ENCODE peak calls at places on chromosomes 6 and 20, in ten cellular contexts. Q is CD8-positive, alpha-beta memory T cell; Y is mammary epithelial cell; Z is cardiac muscle cell; V is heart right ventricle; E is A673; I is tibial nerve; B is esophagus squamous epithelium; S is ascending aorta; G is mesenchymal stem cell. D is an unnamed sample. For H3K4me1, the result is how much of the 10 kb centered on the place peaks cover.

GRCh38 chr20:47124235-47124717 is 229.6 kb downstream of the EYA2 start:
- DNase-seq in G (no peak), I (no peak), E (no peak), S (peak), V (no peak), Y (no peak), Z (no peak), B (no peak), Q (no peak), D (no peak)

GRCh38 chr6:118679293-118679692 is 27.9 kb upstream of the CEP85L start:
- DNase-seq in I (no peak), B (no peak), Z (no peak), V (no peak), Y (peak), E (no peak), G (peak), Q (no peak), S (no peak), D (no peak)

GRCh38 chr20:11467436-11467835 is 450.3 kb upstream of the BTBD3 start:
- DNase-seq in V (no peak), Q (no peak), S (no peak), Y (no peak), Z (no peak), G (no peak), E (no peak), B (no peak), I (no peak), D (no peak)

GRCh38 chr20:2986466-2986865 is 57.0 kb upstream of the GNRH2 start:
- DNase-seq in G (peak), Q (no peak), Y (peak), S (no peak), E (peak), V (no peak), Z (no peak), B (no peak), I (no peak), D (no peak)

GRCh38 chr6:42694586-42694985 is 27.8 kb downstream of the PRPH2 start:
- DNase-seq in S (no peak), I (no peak), E (no peak), Z (no peak), Q (no peak), Y (no peak), B (no peak), G (no peak), V (no peak), D (no peak)

GRCh38 chr20:37243937-37244571 is 17.6 kb downstream of the GHRH start:
- DNase-seq in G (no peak), I (no peak), Y (no peak), S (no peak), E (no peak), B (no peak), V (peak), Z (no peak), Q (no peak), D (no peak)

GRCh38 chr6:5094327-5094726 is 9.2 kb downstream of the PPP1R3G start:
- DNase-seq in I (no peak), Q (no peak), Y (peak), S (no peak), V (no peak), G (peak), B (no peak), E (no peak), Z (no peak), D (no peak)

GRCh38 chr6:88626460-88626859 is 337.0 kb downstream of the RNGTT start:
- DNase-seq in I (no peak), Z (no peak), S (no peak), B (no peak), Y (no peak), E (no peak), V (no peak), Q (no peak), G (no peak), D (no peak)

GRCh38 chr6:151160869-151161268 is 78.9 kb upstream of the AKAP12 start:
- DNase-seq in E (no peak), Q (no peak), Y (peak), B (no peak), I (peak), Z (peak), G (no peak), S (no peak), V (no peak), D (no peak)

GRCh38 chr6:152636675-152637421 is at the start of gene SYNE1:
- DNase-seq in Y (no peak), E (peak), Z (peak), I (no peak), V (peak), B (no peak), S (peak), Q (no peak), G (peak), D (no peak)

GRCh38 chr6:100346828-100347227 is 117.9 kb downstream of the SIM1 start:
- DNase-seq in V (no peak), I (no peak), Y (peak), E (no peak), Q (no peak), B (no peak), G (no peak), Z (no peak), S (no peak), D (no peak)

GRCh38 chr6:106381871-106382270 is 21.4 kb downstream of the CRYBG1 start:
- DNase-seq in V (no peak), Q (no peak), E (peak), G (no peak), S (no peak), B (no peak), Y (peak), I (no peak), Z (peak), D (no peak)

GRCh38 chr6:107271208-107271790 is 156.0 kb upstream of the BEND3 start:
- DNase-seq in S (no peak), E (no peak), Y (no peak), Z (peak), G (no peak), B (no peak), V (no peak), I (no peak), Q (no peak), D (no peak)

GRCh38 chr20:18252597-18253451 is 35.5 kb upstream of the ZNF133 start:
- DNase-seq in B (no peak), V (no peak), E (no peak), Y (peak), S (no peak), I (no peak), Q (no peak), Z (no peak), G (no peak), D (no peak)

GRCh38 chr6:160378886-160379285 is 30.7 kb downstream of the SLC22A3 start:
- DNase-seq in Y (no peak), S (no peak), Q (no peak), B (no peak), I (no peak), V (no peak), Z (no peak), E (no peak), G (no peak), D (no peak)

GRCh38 chr20:40532103-40532502 is 156.9 kb downstream of the MAFB start:
- DNase-seq in Z (no peak), B (no peak), V (no peak), S (no peak), G (no peak), Y (peak), E (peak), Q (no peak), I (no peak), D (no peak)

GRCh38 chr20:59835448-59836395 is 97.7 kb downstream of the SYCP2 start:
- DNase-seq in Y (peak), Q (no peak), V (peak), B (no peak), Z (peak), E (peak), I (peak), S (peak), G (no peak), D (no peak)

GRCh38 chr6:76221525-76221924 is 149.1 kb upstream of the IMPG1 start:
- DNase-seq in B (no peak), Z (no peak), S (no peak), I (no peak), Y (no peak), Q (no peak), G (no peak), E (no peak), V (no peak), D (no peak)

GRCh38 chr6:118768904-118769325 is 117.5 kb upstream of the CEP85L start:
- DNase-seq in S (no peak), Z (no peak), V (no peak), B (no peak), G (no peak), E (no peak), I (no peak), Q (peak), Y (peak), D (no peak)

GRCh38 chr6:28725890-28726348 is 197.9 kb downstream of the TRIM27 start:
- DNase-seq in Z (no peak), Q (no peak), V (no peak), E (peak), S (no peak), I (no peak), B (no peak), Y (peak), G (no peak), D (no peak)

GRCh38 chr6:41780623-41781301 is at the start of gene PRICKLE4:
- DNase-seq in Z (peak), B (no peak), G (peak), V (peak), Q (no peak), I (no peak), S (peak), Y (no peak), E (peak), D (no peak)

GRCh38 chr6:73024598-73024997 is 200.7 kb downstream of the KHDC1L start:
- DNase-seq in S (no peak), Y (no peak), Z (no peak), B (no peak), I (no peak), V (no peak), E (no peak), Q (no peak), G (no peak), D (no peak)

GRCh38 chr6:36443951-36444428 is 1.2 kb downstream of the KCTD20 start:
- DNase-seq in S (no peak), Q (peak), B (no peak), G (peak), I (no peak), E (peak), Y (peak), V (no peak), Z (peak), D (no peak)

GRCh38 chr6:21538186-21538798 is 55.3 kb upstream of the SOX4 start:
- DNase-seq in G (peak), E (no peak), Z (no peak), B (no peak), S (no peak), Y (peak), I (no peak), V (no peak), Q (no peak), D (no peak)

GRCh38 chr6:166647896-166648295 is 20.8 kb upstream of the RPS6KA2 start:
- DNase-seq in I (no peak), S (no peak), B (no peak), Z (no peak), Q (no peak), G (no peak), Y (no peak), V (no peak), E (no peak), D (no peak)

GRCh38 chr6:5898102-5898501 is 108.6 kb downstream of the NRN1 start:
- DNase-seq in I (no peak), B (no peak), Y (no peak), V (no peak), G (no peak), E (no peak), Q (no peak), Z (no peak), S (no peak), D (no peak)

GRCh38 chr6:12962529-12962928 is 246.0 kb downstream of the PHACTR1 start:
- DNase-seq in Q (no peak), S (no peak), G (peak), V (no peak), E (peak), Z (no peak), I (no peak), B (no peak), Y (no peak), D (no peak)

GRCh38 chr6:78308025-78308424 is 559.3 kb upstream of the IRAK1BP1 start:
- DNase-seq in E (no peak), S (no peak), G (no peak), Y (no peak), B (no peak), Z (peak), Q (no peak), V (no peak), I (no peak), D (no peak)

GRCh38 chr20:58344741-58345140 is 35.2 kb downstream of the RAB22A start:
- DNase-seq in B (no peak), Z (no peak), G (no peak), E (no peak), S (no peak), V (no peak), Y (peak), Q (no peak), I (no peak), D (no peak)

GRCh38 chr20:58340151-58340550 is 30.6 kb downstream of the RAB22A start:
- DNase-seq in B (no peak), S (no peak), Q (no peak), Z (no peak), Y (no peak), I (no peak), G (no peak), V (no peak), E (no peak), D (no peak)

GRCh38 chr20:58342104-58342945 is 32.8 kb downstream of the RAB22A start:
- DNase-seq in S (no peak), I (no peak), Z (no peak), B (no peak), E (peak), Y (peak), V (no peak), G (peak), Q (no peak), D (no peak)

GRCh38 chr20:58340853-58341252 is 31.3 kb downstream of the RAB22A start:
- DNase-seq in Y (no peak), E (no peak), S (no peak), V (no peak), Z (no peak), G (no peak), Q (no peak), B (no peak), I (no peak), D (no peak)

GRCh38 chr20:58339741-58340140 is 30.2 kb downstream of the RAB22A start:
- DNase-seq in E (no peak), V (no peak), B (no peak), Y (no peak), I (no peak), S (no peak), Z (no peak), Q (no peak), G (no peak), D (no peak)
- H3K4me1 ChIP-seq in E (under half), V (under half), B (under half), Y (half or more), I (under half), S (under half), Z (under half), Q (under half), G (under half), D (under half)

DNA sequence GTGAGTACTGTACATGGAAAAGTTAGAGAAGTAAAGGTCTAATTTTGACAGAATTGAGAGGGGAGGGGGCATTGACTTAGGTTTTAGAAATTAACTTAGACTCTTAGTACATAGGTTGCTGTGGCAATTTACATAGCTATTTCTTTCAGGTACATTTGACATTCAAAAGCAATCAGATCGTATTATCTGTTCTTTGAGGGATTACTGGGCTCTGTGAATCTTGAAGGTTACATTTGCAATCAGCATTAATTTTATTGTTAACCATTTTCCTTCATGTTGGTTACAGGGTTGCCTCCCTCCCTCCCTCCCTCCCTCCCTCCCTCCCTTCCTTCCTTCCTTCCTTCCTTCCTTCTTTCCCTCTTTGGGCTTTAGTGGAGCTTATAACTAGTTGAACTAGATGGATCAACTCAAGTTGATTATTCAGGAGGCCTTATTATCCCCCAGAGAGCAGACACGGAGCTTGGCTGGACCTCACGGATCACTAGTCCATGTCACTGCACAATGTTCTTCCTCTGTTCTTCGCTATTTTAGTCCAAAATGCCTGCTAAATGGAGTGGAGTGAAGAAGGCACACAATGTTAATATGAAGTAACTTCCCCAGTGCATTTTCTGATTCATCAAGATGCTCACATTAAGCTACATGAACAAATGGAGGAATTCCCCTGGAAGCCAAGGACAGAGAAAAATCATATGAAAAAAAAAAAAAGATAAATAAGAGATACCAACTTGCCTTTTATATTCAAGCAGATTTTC is 87.8 kb downstream of the PLCB4 start:
- DNase-seq in Z (no peak), I (no peak), S (no peak), B (no peak), G (peak), V (no peak), Y (no peak), Q (no peak), E (no peak), D (no peak)
- H3K4me1 ChIP-seq in Z (under half), I (under half), S (under half), B (under half), G (under half), V (under half), Y (under half), Q (under half), E (under half), D (under half)

GRCh38 chr20:62511915-62512610 is 36.3 kb upstream of the GATA5 start:
- DNase-seq in Q (no peak), I (no peak), B (no peak), Y (no peak), V (peak), Z (peak), S (no peak), G (no peak), E (no peak), D (no peak)
- H3K4me1 ChIP-seq in Q (under half), I (under half), B (under half), Y (under half), V (under half), Z (half or more), S (under half), G (under half), E (under half), D (under half)

GRCh38 chr20:38986663-38987062 is 24.5 kb downstream of the DHX35 start:
- DNase-seq in V (peak), Q (no peak), I (no peak), G (peak), S (no peak), B (no peak), Y (no peak), E (no peak), Z (no peak), D (no peak)

GRCh38 chr20:38990728-38991127 is 28.6 kb downstream of the DHX35 start:
- DNase-seq in G (no peak), Q (no peak), I (no peak), Z (no peak), V (no peak), B (no peak), E (no peak), S (no peak), Y (no peak), D (no peak)

GRCh38 chr20:38987777-38988176 is 25.6 kb downstream of the DHX35 start:
- DNase-seq in Y (no peak), Q (no peak), Z (no peak), V (no peak), S (no peak), I (no peak), G (no peak), E (peak), B (no peak), D (no peak)

GRCh38 chr20:38995536-38996044 is 33.4 kb downstream of the DHX35 start:
- DNase-seq in I (no peak), B (no peak), E (no peak), Q (no peak), Y (no peak), V (peak), S (no peak), G (no peak), Z (no peak), D (no peak)

DNA sequence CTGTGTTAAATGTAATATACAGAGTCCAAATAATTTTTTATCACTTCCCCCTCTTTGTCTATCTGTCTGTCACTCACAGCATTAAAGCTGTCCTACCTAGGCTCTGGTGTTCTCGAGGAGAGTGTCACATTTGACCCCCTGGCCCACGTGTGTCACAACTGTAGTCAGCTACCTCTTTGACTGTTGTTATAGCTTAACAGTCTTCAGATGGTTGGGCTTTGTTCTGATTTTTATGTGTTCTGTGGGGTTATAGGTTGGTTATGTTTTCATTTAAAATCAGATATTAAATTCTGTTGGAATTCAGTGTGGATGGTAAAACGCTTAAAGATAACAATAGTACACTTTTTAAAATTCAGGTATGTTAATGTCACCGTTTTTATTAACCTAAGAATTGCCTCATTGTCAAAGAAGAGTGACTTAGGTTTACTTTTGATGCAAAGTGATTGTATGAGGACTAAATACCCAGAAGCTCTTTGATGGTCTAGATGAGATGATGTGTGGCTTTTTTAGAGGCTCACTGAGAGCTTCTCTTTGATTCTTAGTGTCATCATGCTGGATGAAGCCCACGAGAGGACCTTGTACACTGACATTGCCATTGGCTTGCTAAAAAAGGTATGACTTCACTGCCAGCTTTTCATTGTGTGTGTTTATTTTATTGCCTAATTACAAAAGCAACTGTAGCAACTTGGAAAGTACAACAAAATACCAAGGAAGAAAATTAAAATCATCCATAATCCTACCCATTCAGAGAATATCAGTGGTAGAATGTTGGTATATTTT is 29.9 kb downstream of the DHX35 start:
- DNase-seq in Z (no peak), E (no peak), B (no peak), V (no peak), G (no peak), Q (no peak), Y (no peak), I (no peak), S (no peak), D (no peak)
- H3K4me1 ChIP-seq in Z (under half), E (under half), B (under half), V (under half), G (under half), Q (under half), Y (under half), I (under half), S (under half), D (under half)

GRCh38 chr6:15441982-15442381 is 196.1 kb downstream of the JARID2 start:
- DNase-seq in Z (no peak), E (no peak), B (no peak), Q (no peak), S (no peak), Y (no peak), G (no peak), V (no peak), I (no peak), D (no peak)

GRCh38 chr6:15442467-15442866 is 196.6 kb downstream of the JARID2 start:
- DNase-seq in E (peak), V (no peak), I (no peak), S (no peak), Z (no peak), G (no peak), B (no peak), Y (no peak), Q (no peak), D (no peak)

GRCh38 chr6:15440040-15440439 is 194.2 kb downstream of the JARID2 start:
- DNase-seq in S (no peak), B (no peak), Y (no peak), Q (no peak), E (no peak), G (no peak), V (no peak), I (no peak), Z (no peak), D (no peak)

GRCh38 chr6:15443119-15443518 is 197.2 kb downstream of the JARID2 start:
- DNase-seq in S (no peak), Y (peak), V (no peak), I (no peak), G (peak), Z (no peak), E (peak), B (no peak), Q (no peak), D (no peak)

GRCh38 chr6:15441215-15441868 is 195.5 kb downstream of the JARID2 start:
- DNase-seq in Y (peak), S (no peak), Q (peak), E (peak), B (no peak), V (no peak), I (no peak), Z (peak), G (peak), D (peak)
- H3K4me1 ChIP-seq in Y (under half), S (under half), Q (under half), E (half or more), B (under half), V (half or more), I (under half), Z (under half), G (under half), D (under half)